ENCODE peak calls at places on chromosomes 4 and X, in six cellular contexts. V is BJ, L is left lung, R is DND-41, J is HFF-Myc, F is WERI-Rb-1. A is an unnamed sample.

GRCh38 chr4:133969202-133969873 is 232.3 kb downstream of the PABPC4L start:
- DNase-seq in L (no peak), V (no peak), F (no peak), R (peak), J (peak), A (peak)

GRCh38 chr4:186193851-186194250 is 2.5 kb downstream of the CYP4V2 start:
- DNase-seq in L (no peak), F (no peak), V (no peak), J (no peak), R (no peak), A (no peak)

GRCh38 chr4:181952478-181952877 is 290.7 kb upstream of the TENM3 start:
- DNase-seq in J (no peak), L (peak), R (no peak), F (no peak), V (peak), A (peak)

GRCh38 chrX:36684053-36684452 is 324.1 kb upstream of the FAM47C start:
- DNase-seq in V (no peak), R (no peak), L (no peak), J (no peak), F (no peak), A (no peak)

GRCh38 chr4:139734201-139734874 is 68.7 kb downstream of the MGST2 start:
- DNase-seq in V (peak), L (no peak), J (no peak), F (no peak), R (no peak), A (no peak)

GRCh38 chrX:151702741-151703352 is 7.6 kb downstream of the PRRG3 start:
- DNase-seq in R (no peak), F (no peak), L (no peak), V (no peak), J (no peak), A (no peak)

GRCh38 chr4:170700064-170700463 is 610.3 kb upstream of the AADAT start:
- DNase-seq in V (no peak), R (no peak), F (no peak), L (no peak), J (no peak), A (no peak)

GRCh38 chr4:15963001-15963451 is at the start of gene FGFBP2:
- DNase-seq in J (peak), R (peak), L (no peak), V (no peak), F (peak), A (peak)

GRCh38 chr4:88846232-88846790 is 148.7 kb upstream of the NAP1L5 start:
- DNase-seq in J (no peak), L (no peak), V (no peak), R (no peak), F (no peak), A (no peak)

GRCh38 chr4:172871381-172871780 is 297.2 kb upstream of the GALNT7 start:
- DNase-seq in L (no peak), J (no peak), V (no peak), R (no peak), F (no peak), A (no peak)

GRCh38 chrX:149870840-149871239 is 10.1 kb upstream of the MAGEA8 start:
- DNase-seq in R (no peak), J (no peak), L (no peak), V (no peak), F (no peak), A (no peak)

GRCh38 chr4:71663780-71664179 is 120.1 kb downstream of the GC start:
- DNase-seq in R (no peak), J (no peak), V (no peak), L (no peak), F (no peak), A (no peak)

GRCh38 chrX:100926453-100926852 is 2.3 kb downstream of the XKRX start:
- DNase-seq in R (no peak), V (no peak), L (no peak), J (no peak), F (no peak), A (no peak)

GRCh38 chrX:38868941-38869378 is 67.7 kb downstream of the MID1IP1 start:
- DNase-seq in L (no peak), R (no peak), F (no peak), V (peak), J (no peak), A (peak)

GRCh38 chr4:2812985-2813384 is 20.1 kb downstream of the SH3BP2 start:
- DNase-seq in J (no peak), L (no peak), F (no peak), R (peak), V (no peak), A (no peak)

GRCh38 chr4:2816401-2816954 is 23.6 kb downstream of the SH3BP2 start:
- DNase-seq in R (no peak), J (no peak), F (no peak), V (no peak), L (no peak), A (no peak)

GRCh38 chr4:2813446-2814405 is 20.8 kb downstream of the SH3BP2 start:
- DNase-seq in F (no peak), R (no peak), V (no peak), L (no peak), J (no peak), A (no peak)

GRCh38 chr4:2812600-2812932 is 19.7 kb downstream of the SH3BP2 start:
- DNase-seq in V (no peak), L (no peak), J (no peak), F (no peak), R (peak), A (no peak)

DNA sequence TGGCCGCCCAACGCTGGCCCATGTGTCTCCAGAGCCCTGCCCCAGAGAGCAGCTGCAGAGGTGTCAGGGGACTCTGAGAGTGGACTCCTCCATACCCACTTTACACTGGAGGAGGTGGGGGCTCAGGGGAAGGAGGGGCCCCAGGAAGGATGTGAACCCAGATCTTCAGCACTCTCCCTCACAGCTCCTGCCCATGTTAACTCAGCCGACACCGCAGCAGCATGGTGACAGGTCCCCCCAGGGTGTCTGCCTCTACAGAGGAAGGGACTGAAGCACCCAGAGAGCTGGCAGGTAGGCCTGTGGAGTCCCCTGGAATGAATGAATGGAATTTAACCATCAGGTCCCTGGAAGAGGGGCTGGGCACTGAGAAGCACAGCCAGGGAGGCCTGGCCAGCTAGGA is 21.7 kb downstream of the SH3BP2 start:
- DNase-seq in J (no peak), F (no peak), L (no peak), R (no peak), V (no peak), A (no peak)
- H3K4me3 ChIP-seq in J (no peak), F (no peak), L (no peak), R (no peak), V (no peak), A (no peak)

GRCh38 chr4:6687947-6688878 is 5.5 kb upstream of the S100P start:
- DNase-seq in F (no peak), J (no peak), V (no peak), R (no peak), L (no peak), A (no peak)
- TF ChIP-seq CTCF in F (peak), J (no peak), V (no peak), R (no peak), L (no peak), A (no peak)

GRCh38 chr4:53592686-53593641 is 1.7 kb upstream of the LNX1 start:
- DNase-seq in J (no peak), V (no peak), R (no peak), F (no peak), L (peak), A (no peak)
- H3K4me3 ChIP-seq in J (no peak), V (no peak), R (no peak), F (no peak), L (no peak), A (peak)

GRCh38 chrX:13825178-13825762 is 8.4 kb upstream of the GPM6B start:
- DNase-seq in R (no peak), V (no peak), L (no peak), J (no peak), F (no peak), A (no peak)

GRCh38 chrX:13827693-13828092 is 10.8 kb upstream of the GPM6B start:
- DNase-seq in R (no peak), V (no peak), L (no peak), J (no peak), F (no peak), A (no peak)

GRCh38 chrX:13821740-13822139 is 4.8 kb upstream of the GPM6B start:
- DNase-seq in J (no peak), F (no peak), V (no peak), L (no peak), R (no peak), A (no peak)

GRCh38 chrX:13826770-13827169 is 9.9 kb upstream of the GPM6B start:
- DNase-seq in R (no peak), V (no peak), J (no peak), F (no peak), L (no peak), A (no peak)

GRCh38 chrX:13824746-13825145 is 7.9 kb upstream of the GPM6B start:
- DNase-seq in F (no peak), V (no peak), R (no peak), L (no peak), J (no peak), A (no peak)
- TF ChIP-seq CTCF in F (no peak), V (no peak), R (no peak), L (no peak), J (no peak), A (no peak)

GRCh38 chr4:98664959-98665358 is 6.5 kb upstream of the TSPAN5 start:
- DNase-seq in L (no peak), R (peak), F (no peak), J (no peak), V (no peak), A (no peak)

GRCh38 chr4:98662055-98662453 is 3.6 kb upstream of the TSPAN5 start:
- DNase-seq in L (no peak), F (no peak), R (no peak), V (no peak), J (no peak), A (no peak)

GRCh38 chr4:98663226-98664006 is 5.0 kb upstream of the TSPAN5 start:
- DNase-seq in L (no peak), R (no peak), F (no peak), J (no peak), V (no peak), A (no peak)

GRCh38 chr4:98661356-98662054 is 3.1 kb upstream of the TSPAN5 start:
- DNase-seq in J (no peak), F (no peak), V (no peak), L (no peak), R (no peak), A (no peak)

DNA sequence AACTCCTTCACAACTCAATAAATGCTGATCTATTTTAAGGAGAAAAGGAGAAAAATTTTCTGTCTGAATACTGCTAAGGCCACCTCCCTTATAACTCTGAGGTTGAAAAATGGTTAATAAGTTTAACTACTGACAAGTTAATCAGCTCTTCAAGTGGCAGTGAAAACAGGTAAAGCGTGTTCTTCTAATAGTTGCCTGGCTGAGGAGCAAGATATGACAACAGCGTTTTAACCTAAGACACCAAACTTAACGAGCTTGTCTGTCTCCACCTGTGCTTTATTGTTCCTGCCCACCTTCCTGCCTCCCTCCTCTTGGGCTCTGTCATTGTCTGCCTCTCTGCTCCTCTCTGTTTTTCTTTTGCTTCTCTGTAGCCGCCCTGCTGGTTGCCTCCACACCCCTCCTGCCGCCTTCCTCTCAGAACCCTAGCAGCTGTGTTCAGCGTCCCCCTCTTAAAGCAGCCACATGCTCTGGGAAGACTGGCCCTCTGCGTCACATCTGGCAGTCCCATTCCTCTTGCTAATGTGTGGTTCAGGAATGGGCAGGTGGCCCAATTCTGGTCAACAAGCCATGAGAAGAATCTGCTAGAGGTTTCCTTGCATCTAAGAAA is 4.3 kb upstream of the TSPAN5 start:
- DNase-seq in V (no peak), F (no peak), J (no peak), R (no peak), L (no peak), A (no peak)
- H3K4me3 ChIP-seq in V (no peak), F (no peak), J (no peak), R (no peak), L (no peak), A (no peak)

GRCh38 chr4:91965166-91965565 is 338.6 kb upstream of the GRID2 start:
- DNase-seq in R (no peak), F (no peak), V (no peak), L (no peak), J (no peak), A (no peak)
- TF ChIP-seq CTCF in R (no peak), F (no peak), V (no peak), L (no peak), J (no peak), A (no peak)

DNA sequence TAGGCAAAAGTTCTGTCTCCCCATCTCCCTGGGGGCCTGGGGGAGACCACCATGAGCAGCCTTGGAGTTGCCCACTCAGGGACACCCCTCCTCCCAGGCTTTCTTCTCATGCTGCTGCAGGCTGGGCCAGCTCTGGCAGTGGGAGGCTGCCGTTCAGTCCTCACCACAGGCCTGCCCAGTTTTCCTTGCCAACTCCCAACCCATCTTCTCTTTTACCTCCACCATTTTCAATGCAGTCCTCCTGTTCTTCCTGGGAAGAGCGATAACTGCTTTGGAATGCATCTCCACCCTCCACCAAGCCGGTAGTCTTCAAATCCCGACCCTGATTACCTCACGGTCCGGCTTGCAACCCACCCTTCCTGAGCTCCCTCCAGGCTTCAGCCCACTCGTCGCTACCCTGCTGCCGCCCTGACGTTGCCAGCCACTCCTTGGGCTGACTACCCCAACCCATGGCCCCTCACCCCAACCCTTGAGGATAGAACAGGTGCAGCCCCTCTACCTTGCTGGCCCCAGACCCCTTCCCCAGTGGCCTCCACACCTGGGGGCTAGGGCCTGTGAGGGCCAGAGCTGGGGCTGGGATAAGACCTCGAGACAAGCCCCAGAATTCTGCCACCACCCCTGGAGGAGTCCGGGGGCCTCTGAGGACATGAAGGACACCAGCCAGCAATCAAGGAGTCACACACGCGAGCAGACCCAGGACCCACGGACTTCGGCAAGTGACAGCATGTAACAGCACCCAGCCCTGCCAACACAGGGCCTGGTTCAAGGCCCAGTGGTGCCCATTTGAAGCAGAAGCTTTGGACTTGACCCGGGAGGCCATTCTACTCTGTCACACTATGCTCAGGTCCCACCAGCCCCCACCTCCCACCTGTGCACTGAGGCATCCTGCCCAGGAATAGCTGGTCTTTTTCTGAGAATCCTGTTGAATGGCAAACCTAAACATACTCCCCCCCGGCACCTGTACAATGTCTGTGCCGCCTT is 9.2 kb downstream of the WDR1 start:
- DNase-seq in L (peak), F (no peak), J (no peak), V (no peak), R (no peak), A (no peak)
- H3K4me3 ChIP-seq in L (no peak), F (no peak), J (no peak), V (no peak), R (no peak), A (no peak)

GRCh38 chr4:109301691-109302365 is 630 bp downstream of the COL25A1 start:
- DNase-seq in V (no peak), F (no peak), J (no peak), L (peak), R (no peak), A (no peak)

GRCh38 chr4:109294468-109295020 is 7.9 kb downstream of the COL25A1 start:
- DNase-seq in J (no peak), V (no peak), R (no peak), F (no peak), L (no peak), A (peak)

GRCh38 chr4:109296545-109296944 is 5.9 kb downstream of the COL25A1 start:
- DNase-seq in R (no peak), L (no peak), F (no peak), V (no peak), J (no peak), A (no peak)

GRCh38 chr4:109295081-109295480 is 7.4 kb downstream of the COL25A1 start:
- DNase-seq in R (no peak), J (no peak), V (no peak), F (no peak), L (no peak), A (no peak)

GRCh38 chr4:109298279-109299010 is 4.0 kb downstream of the COL25A1 start:
- DNase-seq in R (no peak), L (no peak), J (no peak), V (no peak), F (peak), A (peak)
- TF ChIP-seq CTCF in R (peak), L (peak), J (peak), V (peak), F (peak), A (peak)

DNA sequence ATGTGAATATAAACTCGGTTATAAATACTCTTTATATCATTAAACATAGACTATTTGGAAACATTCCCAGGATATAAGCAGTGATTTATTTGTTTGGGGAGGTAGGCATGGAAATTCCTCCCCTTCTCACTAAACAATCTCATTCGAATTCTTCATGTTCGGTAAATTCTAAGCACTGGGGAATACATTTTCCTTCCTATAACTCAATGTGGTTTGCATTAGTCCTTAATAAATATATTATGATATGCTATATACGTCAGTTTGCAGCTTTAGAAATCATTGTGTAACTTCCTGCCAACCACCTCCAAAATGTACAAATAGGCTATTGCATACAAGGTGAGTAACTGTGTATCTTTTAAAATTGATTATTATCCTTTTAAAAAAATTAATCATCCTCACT is 99.6 kb downstream of the UGT8 start:
- DNase-seq in F (no peak), R (no peak), V (no peak), L (no peak), J (no peak), A (no peak)
- H3K4me3 ChIP-seq in F (no peak), R (no peak), V (no peak), L (no peak), J (no peak), A (no peak)

DNA sequence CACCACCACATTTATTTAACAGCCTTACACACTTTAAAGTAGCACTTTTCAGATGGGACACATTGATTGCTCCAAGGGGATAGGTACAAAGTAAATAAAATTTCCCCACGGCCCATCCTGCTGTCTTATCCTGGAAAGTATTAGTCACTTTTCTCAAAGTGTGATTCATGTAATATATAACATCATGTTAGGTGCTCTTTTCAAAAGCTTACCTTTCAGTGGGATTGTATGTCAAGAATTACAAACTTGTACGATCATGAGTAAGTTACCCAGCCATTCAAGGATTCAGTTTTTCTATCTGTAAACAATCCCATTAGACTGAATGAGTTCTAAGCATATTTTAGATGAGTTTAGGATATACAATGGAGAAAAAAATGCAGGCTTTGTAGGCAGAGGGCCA is 876.6 kb upstream of the GRID2 start:
- DNase-seq in F (no peak), L (no peak), J (no peak), R (no peak), V (no peak), A (no peak)
- TF ChIP-seq CTCF in F (no peak), L (no peak), J (no peak), R (no peak), V (no peak), A (no peak)